ENCODE peak calls at places on chromosomes 4 and X, in four cellular contexts. X, B, U and V are unnamed samples.

GRCh38 chrX:24672701-24673190 is 21.0 kb upstream of the POLA1 start:
- DNase-seq in X (no peak), B (no peak), U (no peak), V (no peak)

GRCh38 chr4:3121596-3121995 is 47.1 kb downstream of the HTT start:
- DNase-seq in X (no peak), B (no peak), U (no peak), V (no peak)

GRCh38 chr4:95499176-95499760 is 49.5 kb downstream of the UNC5C start:
- DNase-seq in X (no peak), B (no peak), U (no peak), V (no peak)

GRCh38 chrX:78333521-78333920 is 6.1 kb upstream of the CYSLTR1 start:
- DNase-seq in X (no peak), B (no peak), U (no peak), V (peak; percentile 52)

GRCh38 chr4:77002321-77002720 is 52.8 kb downstream of the SEPTIN11 start:
- DNase-seq in X (no peak), B (no peak), U (no peak), V (no peak)

GRCh38 chr4:158238574-158238973 is 28.3 kb downstream of the TMEM144 start:
- DNase-seq in X (no peak), B (no peak), U (no peak), V (no peak)

GRCh38 chrX:109732780-109733657 is at the start of gene ACSL4:
- DNase-seq in X (peak; percentile 92), B (peak; percentile 42), U (peak; percentile 84), V (no peak)

GRCh38 chr4:158948071-158948470 is 154.8 kb upstream of the RAPGEF2 start:
- DNase-seq in X (no peak), B (no peak), U (no peak), V (no peak)

GRCh38 chrX:110087485-110088356 is 84.8 kb downstream of the TMEM164 start:
- DNase-seq in X (no peak), B (peak; percentile 43), U (no peak), V (no peak)

GRCh38 chrX:10050481-10050880 is 83.3 kb downstream of the CLDN34 start:
- DNase-seq in X (no peak), B (no peak), U (no peak), V (no peak)

GRCh38 chr4:3826247-3827172 is 60.3 kb downstream of the ADRA2C start:
- DNase-seq in X (no peak), B (no peak), U (no peak), V (no peak)

GRCh38 chrX:68261060-68261672 is 172.1 kb downstream of the OPHN1 start:
- DNase-seq in X (no peak), B (no peak), U (no peak), V (no peak)

GRCh38 chr4:165048170-165048569 is 5.5 kb upstream of the TRIM75 start:
- DNase-seq in X (no peak), B (no peak), U (no peak), V (no peak)

GRCh38 chr4:139078926-139079325 is 63.3 kb downstream of the NOCT start:
- DNase-seq in X (no peak), B (no peak), U (no peak), V (no peak)
- H3K4me3 ChIP-seq in X (no peak overlapping the region), B (no peak overlapping the region), U (no peak overlapping the region), V (no peak overlapping the region)

GRCh38 chr4:11070813-11071212 is 357.9 kb downstream of the HS3ST1 start:
- DNase-seq in X (no peak), B (no peak), U (no peak), V (no peak)
- TF ChIP-seq CTCF in X (no peak), B (no peak), U (no peak), V (no peak)

DNA sequence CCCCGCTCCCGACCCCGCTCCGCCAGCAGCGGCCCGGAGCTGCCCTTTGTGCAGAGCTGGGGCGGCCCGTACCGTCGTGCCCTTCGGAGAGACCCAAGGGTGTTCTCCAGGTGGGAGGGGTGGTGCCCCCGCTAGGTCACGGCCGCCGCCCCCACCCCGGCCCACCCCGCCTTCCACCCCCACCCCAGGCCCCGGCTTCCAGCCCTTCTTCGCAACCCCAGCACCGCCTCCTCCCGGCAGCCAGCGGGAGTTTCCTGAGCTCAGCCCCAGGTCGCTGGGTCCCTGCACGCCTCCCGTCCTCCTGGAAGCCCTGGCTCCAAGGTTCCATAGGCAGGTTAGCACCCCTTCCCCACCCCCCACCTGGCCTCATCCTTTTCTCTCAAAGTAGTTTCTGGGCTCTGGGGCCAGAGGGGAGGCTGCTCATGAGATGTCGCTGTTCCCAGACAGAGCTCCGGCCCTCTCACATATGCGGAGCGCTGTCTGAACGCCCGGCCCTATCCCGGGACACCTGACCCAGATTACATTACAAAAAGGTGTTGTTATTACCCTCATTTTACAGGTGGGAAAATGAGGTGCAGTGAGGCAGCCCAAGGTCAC is 25.2 kb upstream of the FGFR3 start:
- DNase-seq in X (peak; percentile 55), B (no peak), U (peak; percentile 45), V (no peak)
- H3K4me3 ChIP-seq in X (peak overlapping the region; percentile 65), B (peak overlapping the region; percentile 29), U (peak overlapping the region; percentile 13), V (no peak overlapping the region)

GRCh38 chrX:133958997-133959688 is 26.3 kb downstream of the GPC3 start:
- DNase-seq in X (no peak), B (no peak), U (no peak), V (no peak)
- TF ChIP-seq CTCF in X (no peak), B (peak; percentile 21), U (no peak), V (peak; percentile 38)

GRCh38 chr4:125316781-125317525 is 2.2 kb downstream of the FAT4 start:
- DNase-seq in X (peak; percentile 49), B (no peak), U (peak; percentile 18), V (no peak)

GRCh38 chr4:125315571-125316390 is 1.0 kb downstream of the FAT4 start:
- DNase-seq in X (peak; percentile 46), B (no peak), U (peak; percentile 23), V (no peak)

GRCh38 chr4:125314676-125315570 is at the start of gene FAT4:
- DNase-seq in X (peak; percentile 84), B (peak; percentile 85), U (peak; percentile 77), V (peak; percentile 19)

GRCh38 chr4:125317526-125317880 is 2.7 kb downstream of the FAT4 start:
- DNase-seq in X (peak; percentile 49), B (no peak), U (peak; percentile 22), V (no peak)

GRCh38 chr4:125316391-125316780 is 1.6 kb downstream of the FAT4 start:
- DNase-seq in X (peak; percentile 45), B (no peak), U (peak; percentile 26), V (no peak)
- H3K4me3 ChIP-seq in X (peak overlapping the region; percentile 70), B (no peak overlapping the region), U (peak overlapping the region; percentile 62), V (no peak overlapping the region)

DNA sequence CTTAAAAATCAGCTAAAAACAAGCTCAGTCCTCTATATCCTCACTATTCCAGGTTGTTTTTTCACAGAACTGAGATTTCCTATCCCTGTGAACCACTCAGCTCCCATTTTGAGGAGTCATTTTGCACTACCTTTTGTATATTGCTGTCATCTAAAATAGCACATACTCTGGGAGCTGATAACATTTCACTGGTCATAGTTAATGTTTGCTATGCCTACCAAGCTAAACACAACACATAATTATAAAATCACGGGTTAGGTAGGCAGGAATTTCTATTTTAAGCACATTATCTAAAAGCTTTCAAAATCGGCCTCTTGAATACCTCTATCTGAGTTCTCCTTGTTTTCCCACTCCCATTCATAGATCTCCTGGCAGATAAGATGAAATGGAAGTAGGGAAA is 882.0 kb upstream of the INTU start:
- DNase-seq in X (no peak), B (no peak), U (no peak), V (no peak)
- TF ChIP-seq CTCF in X (no peak), B (no peak), U (no peak), V (no peak)

GRCh38 chr4:139815646-139816601 is 150.3 kb downstream of the MGST2 start:
- DNase-seq in X (no peak), B (no peak), U (no peak), V (no peak)
- H3K4me3 ChIP-seq in X (peak overlapping the region; percentile 24), B (no peak overlapping the region), U (no peak overlapping the region), V (no peak overlapping the region)

DNA sequence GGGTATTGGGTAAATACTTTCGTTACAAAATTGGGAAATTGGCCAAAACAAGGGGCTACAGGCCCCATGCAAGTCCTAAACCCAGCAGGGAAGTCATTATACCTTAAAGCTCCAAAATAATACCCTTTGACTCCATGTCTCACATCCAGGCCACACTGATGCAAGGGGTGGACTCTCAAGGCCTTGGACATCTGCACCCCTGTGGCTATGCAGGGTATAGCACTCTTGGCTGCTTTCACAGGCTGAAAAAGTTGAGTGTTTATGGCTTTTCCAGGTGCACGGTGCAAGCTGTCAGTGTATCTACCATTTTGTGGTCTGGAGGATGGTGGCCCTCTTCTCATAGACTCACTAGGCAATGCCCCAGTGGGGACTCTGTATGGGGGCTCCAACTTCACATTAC is 326.5 kb downstream of the TEX13C start:
- DNase-seq in X (no peak), B (no peak), U (no peak), V (no peak)
- TF ChIP-seq CTCF in X (no peak), B (no peak), U (no peak), V (peak; percentile 31)